ENCODE peak calls at places on chromosomes 1 and 21, in seven cellular contexts. H is Caco-2, N is GM12865, K is GM23338, L is lung microvascular endothelial cell, J is HEK293T, D is occipital lobe. O is an unnamed sample.

GRCh38 chr1:59391216-59392179 is 94.6 kb downstream of the FGGY start:
- DNase-seq in H (no peak), L (no peak), J (no peak), N (no peak), D (no peak), K (no peak), O (no peak)

GRCh38 chr21:44849616-44850130 is 23.8 kb downstream of the PTTG1IP start:
- DNase-seq in L (no peak), D (no peak), J (no peak), K (no peak), N (no peak), H (peak), O (peak)

GRCh38 chr1:29590583-29591555 is 354.5 kb downstream of the PTPRU start:
- DNase-seq in H (no peak), N (no peak), J (no peak), D (no peak), K (no peak), L (no peak), O (no peak)

GRCh38 chr1:169879034-169879835 is 14.5 kb downstream of the SCYL3 start:
- DNase-seq in H (no peak), D (no peak), J (no peak), K (no peak), L (no peak), N (no peak), O (no peak)

GRCh38 chr1:35046730-35047129 is 15.0 kb upstream of the ZMYM6 start:
- DNase-seq in D (no peak), N (no peak), H (no peak), L (no peak), K (no peak), J (no peak), O (no peak)

GRCh38 chr1:213492161-213493041 is 441.4 kb downstream of the RPS6KC1 start:
- DNase-seq in J (no peak), K (no peak), L (no peak), N (no peak), H (no peak), D (no peak), O (peak)

GRCh38 chr1:90494748-90495282 is 222.3 kb downstream of the BARHL2 start:
- DNase-seq in J (no peak), D (no peak), L (no peak), H (no peak), N (no peak), K (no peak), O (no peak)

GRCh38 chr1:153346067-153346723 is 2.4 kb downstream of the PGLYRP4 start:
- DNase-seq in D (no peak), J (peak), K (no peak), L (no peak), N (no peak), H (no peak), O (no peak)

GRCh38 chr1:192342842-192343241 is 26.1 kb downstream of the RGS21 start:
- DNase-seq in D (no peak), K (peak), N (no peak), J (no peak), H (no peak), L (no peak), O (no peak)

O was measured in HuH-7.